ENCODE peak calls at places on chromosome 3, in five cellular contexts. M is upper lobe of left lung, B is activated B cell treated with CpG ODN at 0.5 μM for 24 hours, I is iris pigment epithelial cell, R is fibroblast of pulmonary artery. E is an unnamed sample.

GRCh38 chr3:187101184-187102072 is 37.9 kb downstream of the RPL39L start:
- DNase-seq in M (no peak), B (no peak), I (peak), R (peak), E (peak)

GRCh38 chr3:159762981-159763465 is 225.6 kb upstream of the IL12A start:
- DNase-seq in M (peak), B (no peak), I (peak), R (peak), E (peak)

GRCh38 chr3:196688349-196688748 is 23.7 kb downstream of the CEP19 start:
- DNase-seq in M (peak), B (no peak), I (peak), R (peak), E (peak)

GRCh38 chr3:17910922-17911321 is 168.5 kb upstream of the TBC1D5 start:
- DNase-seq in M (no peak), B (no peak), I (no peak), R (no peak), E (no peak)

GRCh38 chr3:85159376-85159775 is 200.6 kb downstream of the CADM2 start:
- DNase-seq in M (no peak), B (no peak), I (peak), R (no peak), E (no peak)

GRCh38 chr3:43637702-43638101 is 15.9 kb upstream of the ANO10 start:
- DNase-seq in M (no peak), B (no peak), I (no peak), R (no peak), E (no peak)

GRCh38 chr3:72972706-72973030 is 23.9 kb upstream of the PPP4R2 start:
- DNase-seq in M (no peak), B (no peak), I (no peak), R (no peak), E (no peak)

GRCh38 chr3:161096771-161097367 is 8.3 kb downstream of the B3GALNT1 start:
- DNase-seq in M (no peak), B (no peak), I (no peak), R (no peak), E (no peak)

GRCh38 chr3:31635586-31635985 is 102.9 kb downstream of the STT3B start:
- DNase-seq in M (no peak), B (no peak), I (no peak), R (no peak), E (no peak)

GRCh38 chr3:195068045-195068444 is 202.9 kb downstream of the XXYLT1 start:
- DNase-seq in M (no peak), B (no peak), I (peak), R (peak), E (peak)

GRCh38 chr3:61177450-61177849 is 73.8 kb downstream of the FHIT start:
- DNase-seq in M (no peak), B (no peak), I (no peak), R (no peak), E (no peak)

GRCh38 chr3:110821586-110821985 is 250.0 kb upstream of the NECTIN3 start:
- DNase-seq in M (no peak), B (no peak), I (peak), R (no peak), E (no peak)

GRCh38 chr3:7953449-7954015 is 548.1 kb upstream of the LMCD1 start:
- DNase-seq in M (no peak), B (no peak), I (no peak), R (no peak), E (no peak)

GRCh38 chr3:9291991-9292390 is 42.5 kb upstream of the SRGAP3 start:
- DNase-seq in M (no peak), B (no peak), I (no peak), R (no peak), E (peak)

GRCh38 chr3:49119439-49119838 is 1.2 kb downstream of the USP19 start:
- DNase-seq in M (no peak), B (no peak), I (peak), R (peak), E (peak)

GRCh38 chr3:59433546-59433945 is 383.7 kb upstream of the CFAP20DC start:
- DNase-seq in M (no peak), B (no peak), I (peak), R (no peak), E (no peak)

GRCh38 chr3:16536996-16537395 is 23.5 kb upstream of the RFTN1 start:
- DNase-seq in M (no peak), B (no peak), I (no peak), R (no peak), E (no peak)

GRCh38 chr3:181176610-181177009 is 187.1 kb upstream of the DNAJC19 start:
- DNase-seq in M (no peak), B (no peak), I (peak), R (peak), E (peak)

GRCh38 chr3:24494616-24495333 is at the start of gene THRB:
- DNase-seq in M (peak), B (peak), I (peak), R (peak), E (no peak)

GRCh38 chr3:140505256-140505655 is 172.6 kb upstream of the TRIM42 start:
- DNase-seq in M (no peak), B (no peak), I (no peak), R (peak), E (peak)

GRCh38 chr3:73056365-73057150 is 4.9 kb upstream of the EBLN2 start:
- DNase-seq in M (no peak), B (no peak), I (peak), R (peak), E (peak)

GRCh38 chr3:155676252-155676981 is 68.5 kb downstream of the PLCH1 start:
- DNase-seq in M (no peak), B (no peak), I (peak), R (peak), E (peak)